ENCODE peak calls at places on chromosomes 16 and 17, in eight cellular contexts. G is hepatocyte; V is endodermal cell; D is PC-3; H is adrenal gland; O is neuronal stem cell; Y is CD4-positive, CD25-positive, alpha-beta regulatory T cell; U is psoas muscle. C is an unnamed sample.
A peak's percentile ranks its signal among the peaks of the same experiment; 100 is the strongest.

GRCh38 chr17:2337811-2338657 is 733 bp downstream of the SGSM2 start:
- DNase-seq in V (peak; percentile 90), G (peak; percentile 84), U (peak; percentile 70), O (peak; percentile 42), Y (peak; percentile 45), H (peak; percentile 80), D (peak; percentile 53), C (peak; percentile 94)

GRCh38 chr17:59001158-59001814 is 105.4 kb downstream of the TRIM37 start:
- DNase-seq in H (peak; percentile 79), Y (peak; percentile 77), V (peak; percentile 61), U (no peak), G (peak; percentile 34), D (peak; percentile 33), O (no peak), C (no peak)

GRCh38 chr17:1069847-1070246 is 72.9 kb downstream of the TIMM22 start:
- DNase-seq in G (no peak), D (no peak), U (peak; percentile 15), H (no peak), O (no peak), Y (no peak), V (peak; percentile 43), C (no peak)

GRCh38 chr17:59618894-59619312 is 792 bp upstream of the CLTC start:
- DNase-seq in O (no peak), G (peak; percentile 96), Y (no peak), U (no peak), D (no peak), H (peak; percentile 95), V (no peak), C (peak; percentile 87)

GRCh38 chr17:30600830-30601494 is 123.8 kb downstream of the GOSR1 start:
- DNase-seq in G (peak; percentile 26), U (no peak), D (peak; percentile 9), Y (peak; percentile 20), O (peak; percentile 36), V (no peak), H (peak; percentile 35), C (peak; percentile 55)

GRCh38 chr17:6473128-6473767 is 29.0 kb downstream of the PIMREG start:
- DNase-seq in V (peak; percentile 98), Y (peak; percentile 53), D (peak; percentile 76), G (peak; percentile 88), U (peak; percentile 70), H (peak; percentile 93), O (peak; percentile 75), C (peak; percentile 92)

GRCh38 chr17:54771409-54771808 is 129.2 kb upstream of the TOM1L1 start:
- DNase-seq in U (no peak), Y (no peak), O (no peak), H (no peak), V (no peak), G (peak; percentile 7), D (no peak), C (no peak)

GRCh38 chr16:56776562-56776961 is 46.6 kb downstream of the NUP93 start:
- DNase-seq in V (no peak), O (no peak), Y (no peak), U (peak; percentile 21), G (peak; percentile 28), D (no peak), H (peak; percentile 38), C (peak; percentile 12)

GRCh38 chr16:55046146-55046460 is 115.4 kb downstream of the IRX5 start:
- DNase-seq in V (no peak), Y (no peak), G (no peak), O (no peak), H (no peak), D (no peak), U (no peak), C (no peak)

GRCh38 chr16:12802048-12802447 is 1.6 kb downstream of the CPPED1 start:
- DNase-seq in V (no peak), H (no peak), Y (no peak), D (no peak), G (no peak), U (no peak), O (no peak), C (no peak)

GRCh38 chr17:45908460-45908859 is 14.1 kb downstream of the MAPT start:
- DNase-seq in V (no peak), O (no peak), Y (no peak), G (no peak), H (no peak), D (no peak), U (no peak), C (no peak)

GRCh38 chr16:3065742-3066439 is 451 bp downstream of the IL32 start:
- DNase-seq in H (no peak), Y (no peak), U (no peak), D (no peak), G (no peak), V (no peak), O (no peak), C (no peak)

GRCh38 chr17:3879181-3879580 is 13.7 kb downstream of the CAMKK1 start:
- DNase-seq in U (peak; percentile 53), D (no peak), Y (no peak), H (no peak), G (peak; percentile 70), V (no peak), O (peak; percentile 51), C (peak; percentile 85)

GRCh38 chr16:75497558-75497957 is 2.3 kb upstream of the CHST6 start:
- DNase-seq in U (no peak), V (no peak), Y (no peak), G (no peak), O (no peak), H (peak; percentile 70), D (no peak), C (no peak)

GRCh38 chr17:38914741-38915638 is 10.4 kb upstream of the LASP1NB start:
- DNase-seq in V (peak; percentile 86), D (no peak), G (peak; percentile 45), O (no peak), Y (no peak), H (peak; percentile 19), U (peak; percentile 11), C (peak; percentile 67)

GRCh38 chr17:50808888-50809287 is 26.5 kb upstream of the WFIKKN2 start:
- DNase-seq in D (no peak), O (no peak), V (no peak), Y (no peak), H (no peak), U (no peak), G (no peak), C (no peak)

GRCh38 chr17:61699032-61699431 is 108.0 kb upstream of the NACA2 start:
- DNase-seq in O (no peak), Y (no peak), D (no peak), U (no peak), G (no peak), H (no peak), V (no peak), C (no peak)
- H3K27ac ChIP-seq in O (no peak overlapping the region), Y (no peak overlapping the region), D (no peak overlapping the region), U (no peak overlapping the region), G (no peak overlapping the region), H (no peak overlapping the region), V (no peak overlapping the region), C (no peak overlapping the region)

DNA sequence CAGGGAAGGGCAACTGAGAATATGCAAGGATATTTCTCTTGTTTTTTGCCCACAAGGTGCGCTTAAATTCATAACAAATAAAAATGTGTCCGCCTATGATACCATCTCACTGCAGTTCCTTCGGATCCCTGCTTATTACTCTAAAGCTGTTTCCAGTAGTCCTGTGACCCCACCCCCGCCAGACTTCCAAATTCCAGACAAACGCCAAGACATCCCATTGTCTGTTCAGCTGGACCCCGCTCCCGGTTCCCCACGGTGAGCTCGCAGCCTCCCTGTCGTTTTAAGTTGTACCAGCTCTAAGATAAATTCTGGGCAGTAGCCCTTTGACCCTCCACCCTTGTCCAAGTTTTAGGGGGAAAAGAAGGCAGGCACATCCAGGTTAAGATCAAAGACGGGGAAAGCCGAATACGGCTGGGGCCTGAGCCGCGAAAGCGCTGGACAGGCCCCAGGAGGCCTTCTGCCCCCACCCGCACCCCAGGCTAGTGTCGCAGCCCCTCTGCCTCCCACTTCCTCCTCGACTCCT is 614 bp downstream of the ARL6IP1 start:
- DNase-seq in Y (no peak), V (peak; percentile 62), U (no peak), D (no peak), G (peak; percentile 29), H (peak; percentile 45), O (peak; percentile 48), C (no peak)
- H3K27ac ChIP-seq in Y (peak overlapping the region; percentile 84), V (peak overlapping the region; percentile 81), U (peak overlapping the region; percentile 82), D (peak overlapping the region; percentile 69), G (peak overlapping the region; percentile 82), H (peak overlapping the region; percentile 82), O (peak overlapping the region; percentile 65), C (peak overlapping the region; percentile 83)

DNA sequence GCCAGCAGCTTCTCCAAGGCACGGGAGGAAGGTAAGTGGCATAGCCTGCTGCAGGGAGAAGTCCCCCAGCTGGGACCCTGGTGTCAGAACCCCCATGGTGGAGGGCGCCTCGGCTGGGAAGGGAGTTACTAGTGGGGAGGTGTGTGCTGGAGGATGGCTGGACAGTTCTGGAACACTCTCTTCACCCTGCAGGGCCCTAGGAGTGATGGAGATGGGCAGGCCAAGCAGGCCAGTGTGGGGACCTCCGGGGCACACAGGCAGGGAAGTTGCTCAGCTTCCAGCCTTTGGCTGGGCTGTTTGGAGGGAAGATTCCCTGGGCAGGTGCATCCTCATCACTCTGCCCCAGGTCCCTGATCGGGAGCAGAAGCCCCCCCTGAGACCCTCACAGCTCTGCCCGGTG is 696 bp downstream of the C17orf99 start:
- DNase-seq in H (no peak), V (no peak), Y (no peak), O (no peak), D (no peak), G (no peak), U (no peak), C (no peak)
- H3K27ac ChIP-seq in H (no peak overlapping the region), V (no peak overlapping the region), Y (no peak overlapping the region), O (no peak overlapping the region), D (no peak overlapping the region), G (no peak overlapping the region), U (no peak overlapping the region), C (no peak overlapping the region)

GRCh38 chr17:76487451-76488192 is 13.6 kb downstream of the RHBDF2 start:
- DNase-seq in Y (no peak), G (no peak), V (no peak), O (no peak), H (no peak), D (no peak), U (no peak), C (no peak)

GRCh38 chr17:76481091-76481655 is 13.8 kb downstream of the AANAT start:
- DNase-seq in U (no peak), H (peak; percentile 40), Y (no peak), G (no peak), D (no peak), O (no peak), V (no peak), C (no peak)

GRCh38 chr17:76480676-76481075 is 13.3 kb downstream of the AANAT start:
- DNase-seq in U (no peak), V (no peak), D (no peak), Y (no peak), G (no peak), O (peak; percentile 38), H (no peak), C (no peak)

GRCh38 chr17:76485569-76485968 is 15.7 kb downstream of the RHBDF2 start:
- DNase-seq in G (no peak), H (no peak), O (no peak), V (no peak), D (no peak), U (no peak), Y (no peak), C (no peak)

DNA sequence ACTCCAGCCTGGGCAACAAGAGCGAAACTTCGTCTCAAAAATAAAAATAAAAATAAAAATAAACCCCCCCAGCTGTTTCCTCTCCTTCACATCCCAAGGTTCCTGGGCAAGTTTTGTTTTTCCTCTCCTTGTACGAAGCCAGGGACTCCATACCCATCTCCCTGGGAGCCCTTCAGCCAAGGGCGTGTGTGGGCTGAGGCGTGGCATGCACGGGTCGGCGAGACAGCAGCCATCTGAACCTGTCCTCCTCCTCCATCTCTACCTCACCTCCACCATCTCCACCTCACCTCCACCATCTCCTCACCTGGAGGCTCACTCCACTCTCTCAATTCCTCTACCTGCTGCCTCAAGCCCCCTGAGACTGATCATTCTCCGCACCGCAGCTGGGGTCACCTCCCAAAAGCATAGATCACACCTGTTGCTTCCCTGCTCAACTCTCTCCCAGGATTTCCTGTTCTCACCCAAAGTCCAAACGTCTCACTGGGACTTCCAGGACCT is 16.9 kb downstream of the AANAT start:
- DNase-seq in G (no peak), O (no peak), Y (no peak), U (no peak), D (no peak), H (no peak), V (no peak), C (no peak)
- H3K27ac ChIP-seq in G (no peak overlapping the region), O (no peak overlapping the region), Y (no peak overlapping the region), U (no peak overlapping the region), D (peak overlapping the region; percentile 39), H (peak overlapping the region; percentile 16), V (no peak overlapping the region), C (no peak overlapping the region)